ENCODE peak calls at places on chromosomes 1 and 21, in seven cellular contexts. One of them, this sample, is unnamed.
A peak's percentile ranks its signal among the peaks of the same experiment; 100 is the strongest.

GRCh38 chr1:225845633-225846259 is 35.8 kb downstream of the EPHX1 start:
- DNase-seq in IMR-90: peak; percentile 75
- DNase-seq in heart right ventricle: peak; percentile 78
- DNase-seq in naive thymus-derived CD4-positive, alpha-beta T cell: no peak
- DNase-seq in cardiac muscle cell: peak; percentile 92
- DNase-seq in epithelial cell of prostate: peak; percentile 16
- DNase-seq in right atrium auricular region: peak; percentile 84
- DNase-seq in this sample: peak; percentile 47

GRCh38 chr1:57424231-57425027 is 569 bp upstream of the DAB1 start:
- DNase-seq in cardiac muscle cell: peak; percentile 43
- DNase-seq in heart right ventricle: peak; percentile 53
- DNase-seq in naive thymus-derived CD4-positive, alpha-beta T cell: no peak
- DNase-seq in right atrium auricular region: no peak
- DNase-seq in IMR-90: peak; percentile 41
- DNase-seq in epithelial cell of prostate: no peak
- DNase-seq in this sample: no peak

GRCh38 chr1:11535761-11536572 is 57.0 kb downstream of the DISP3 start:
- DNase-seq in epithelial cell of prostate: no peak
- DNase-seq in naive thymus-derived CD4-positive, alpha-beta T cell: no peak
- DNase-seq in IMR-90: no peak
- DNase-seq in heart right ventricle: no peak
- DNase-seq in right atrium auricular region: no peak
- DNase-seq in cardiac muscle cell: no peak
- DNase-seq in this sample: no peak

GRCh38 chr1:6410248-6410893 is 9.3 kb downstream of the HES2 start:
- DNase-seq in naive thymus-derived CD4-positive, alpha-beta T cell: no peak
- DNase-seq in epithelial cell of prostate: no peak
- DNase-seq in cardiac muscle cell: no peak
- DNase-seq in right atrium auricular region: no peak
- DNase-seq in heart right ventricle: no peak
- DNase-seq in IMR-90: no peak
- DNase-seq in this sample: no peak

GRCh38 chr1:70442486-70442885 is 31.4 kb downstream of the CTH start:
- DNase-seq in epithelial cell of prostate: no peak
- DNase-seq in right atrium auricular region: no peak
- DNase-seq in cardiac muscle cell: no peak
- DNase-seq in naive thymus-derived CD4-positive, alpha-beta T cell: no peak
- DNase-seq in heart right ventricle: no peak
- DNase-seq in IMR-90: no peak
- DNase-seq in this sample: no peak

GRCh38 chr1:220151454-220151853 is 57.5 kb downstream of the IARS2 start:
- DNase-seq in cardiac muscle cell: peak; percentile 69
- DNase-seq in IMR-90: peak; percentile 15
- DNase-seq in right atrium auricular region: no peak
- DNase-seq in heart right ventricle: peak; percentile 33
- DNase-seq in epithelial cell of prostate: no peak
- DNase-seq in naive thymus-derived CD4-positive, alpha-beta T cell: no peak
- DNase-seq in this sample: peak; percentile 3

GRCh38 chr1:9960705-9961562 is 17.7 kb downstream of the NMNAT1 start:
- DNase-seq in IMR-90: no peak
- DNase-seq in naive thymus-derived CD4-positive, alpha-beta T cell: no peak
- DNase-seq in heart right ventricle: no peak
- DNase-seq in cardiac muscle cell: peak; percentile 2
- DNase-seq in epithelial cell of prostate: no peak
- DNase-seq in right atrium auricular region: no peak
- DNase-seq in this sample: no peak

GRCh38 chr1:234997201-234998173 is 131.2 kb downstream of the TOMM20 start:
- DNase-seq in epithelial cell of prostate: peak; percentile 100
- DNase-seq in IMR-90: peak; percentile 99
- DNase-seq in naive thymus-derived CD4-positive, alpha-beta T cell: no peak
- DNase-seq in cardiac muscle cell: peak; percentile 99
- DNase-seq in heart right ventricle: peak; percentile 97
- DNase-seq in right atrium auricular region: peak; percentile 100
- DNase-seq in this sample: peak; percentile 90

GRCh38 chr1:9233241-9233941 is 1.2 kb upstream of the H6PD start:
- DNase-seq in IMR-90: peak; percentile 66
- DNase-seq in cardiac muscle cell: peak; percentile 99
- DNase-seq in heart right ventricle: peak; percentile 79
- DNase-seq in naive thymus-derived CD4-positive, alpha-beta T cell: no peak
- DNase-seq in right atrium auricular region: peak; percentile 96
- DNase-seq in epithelial cell of prostate: no peak
- DNase-seq in this sample: no peak

GRCh38 chr1:169070958-169071357 is 35.5 kb upstream of the ATP1B1 start:
- DNase-seq in IMR-90: no peak
- DNase-seq in right atrium auricular region: no peak
- DNase-seq in cardiac muscle cell: no peak
- DNase-seq in epithelial cell of prostate: no peak
- DNase-seq in heart right ventricle: no peak
- DNase-seq in naive thymus-derived CD4-positive, alpha-beta T cell: no peak
- DNase-seq in this sample: no peak

GRCh38 chr21:29860346-29860745 is 79.5 kb downstream of the GRIK1 start:
- DNase-seq in epithelial cell of prostate: no peak
- DNase-seq in right atrium auricular region: no peak
- DNase-seq in IMR-90: no peak
- DNase-seq in cardiac muscle cell: no peak
- DNase-seq in naive thymus-derived CD4-positive, alpha-beta T cell: no peak
- DNase-seq in heart right ventricle: no peak
- DNase-seq in this sample: no peak

GRCh38 chr1:202215472-202216130 is 22.0 kb downstream of the LGR6 start:
- DNase-seq in cardiac muscle cell: no peak
- DNase-seq in heart right ventricle: no peak
- DNase-seq in epithelial cell of prostate: no peak
- DNase-seq in naive thymus-derived CD4-positive, alpha-beta T cell: no peak
- DNase-seq in IMR-90: no peak
- DNase-seq in right atrium auricular region: no peak
- DNase-seq in this sample: no peak

GRCh38 chr1:25700626-25701025 is 84.0 kb downstream of the MAN1C1 start:
- DNase-seq in right atrium auricular region: no peak
- DNase-seq in cardiac muscle cell: no peak
- DNase-seq in epithelial cell of prostate: no peak
- DNase-seq in naive thymus-derived CD4-positive, alpha-beta T cell: no peak
- DNase-seq in IMR-90: no peak
- DNase-seq in heart right ventricle: peak; percentile 34
- DNase-seq in this sample: no peak

GRCh38 chr1:25698252-25698651 is 81.7 kb downstream of the MAN1C1 start:
- DNase-seq in right atrium auricular region: no peak
- DNase-seq in IMR-90: no peak
- DNase-seq in epithelial cell of prostate: no peak
- DNase-seq in naive thymus-derived CD4-positive, alpha-beta T cell: no peak
- DNase-seq in cardiac muscle cell: no peak
- DNase-seq in heart right ventricle: no peak
- DNase-seq in this sample: no peak

GRCh38 chr1:25699501-25700089 is 83.0 kb downstream of the MAN1C1 start:
- DNase-seq in naive thymus-derived CD4-positive, alpha-beta T cell: no peak
- DNase-seq in heart right ventricle: peak; percentile 61
- DNase-seq in IMR-90: no peak
- DNase-seq in right atrium auricular region: no peak
- DNase-seq in epithelial cell of prostate: no peak
- DNase-seq in cardiac muscle cell: no peak
- DNase-seq in this sample: no peak

GRCh38 chr1:25701030-25701785 is 84.6 kb downstream of the MAN1C1 start:
- DNase-seq in IMR-90: no peak
- DNase-seq in right atrium auricular region: no peak
- DNase-seq in epithelial cell of prostate: no peak
- DNase-seq in naive thymus-derived CD4-positive, alpha-beta T cell: no peak
- DNase-seq in cardiac muscle cell: no peak
- DNase-seq in heart right ventricle: no peak
- DNase-seq in this sample: no peak

DNA sequence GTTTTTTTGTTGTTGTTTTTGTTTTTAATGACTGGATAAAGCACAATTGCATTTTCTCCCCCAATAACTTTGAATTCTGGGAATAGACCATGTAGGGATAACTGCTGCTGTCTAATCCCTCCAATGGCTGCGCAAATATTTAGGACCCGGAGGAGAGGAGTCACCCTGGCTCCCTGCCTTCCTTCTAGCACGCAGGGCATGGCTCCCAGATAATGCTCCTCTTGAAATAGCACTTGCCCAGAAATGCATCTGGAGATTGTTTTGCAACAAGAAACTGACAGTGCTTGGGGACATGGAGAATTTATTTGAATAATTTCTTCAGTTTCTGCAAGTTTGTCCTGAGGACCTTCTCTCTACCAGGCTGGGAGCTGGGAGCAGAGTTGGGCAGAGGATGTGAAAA is 83.5 kb downstream of the MAN1C1 start:
- DNase-seq in naive thymus-derived CD4-positive, alpha-beta T cell: no peak
- DNase-seq in IMR-90: peak; percentile 75
- DNase-seq in cardiac muscle cell: peak; percentile 80
- DNase-seq in heart right ventricle: peak; percentile 65
- DNase-seq in epithelial cell of prostate: no peak
- DNase-seq in right atrium auricular region: no peak
- DNase-seq in this sample: no peak
- H3K27ac ChIP-seq in naive thymus-derived CD4-positive, alpha-beta T cell: no peak overlapping the region
- H3K27ac ChIP-seq in IMR-90: peak overlapping the region; percentile 93
- H3K27ac ChIP-seq in cardiac muscle cell: peak overlapping the region; percentile 93
- H3K27ac ChIP-seq in heart right ventricle: peak overlapping the region; percentile 86
- H3K27ac ChIP-seq in epithelial cell of prostate: no peak overlapping the region
- H3K27ac ChIP-seq in right atrium auricular region: peak overlapping the region; percentile 89
- H3K27ac ChIP-seq in this sample: peak overlapping the region; percentile 75

DNA sequence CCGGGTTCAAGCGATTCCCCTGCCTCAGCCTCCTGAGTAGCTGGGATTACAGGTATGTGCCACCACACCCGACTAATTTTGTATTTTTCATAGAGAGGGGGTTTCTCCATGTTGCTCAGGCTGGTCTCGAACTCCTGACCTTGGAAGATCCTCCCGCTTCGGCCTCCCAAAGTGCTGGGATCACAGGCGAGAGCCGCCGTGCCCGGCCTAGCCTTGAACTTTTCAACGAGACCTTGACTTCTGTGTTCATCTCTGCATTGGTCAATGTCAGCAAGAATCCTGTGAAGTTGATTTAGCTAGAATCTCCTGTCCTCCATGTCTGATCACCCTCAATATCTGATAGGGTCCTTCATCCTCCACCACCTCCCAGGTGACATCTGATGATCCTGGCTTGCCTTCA is 11.4 kb upstream of the CNR2 start:
- DNase-seq in IMR-90: no peak
- DNase-seq in epithelial cell of prostate: no peak
- DNase-seq in right atrium auricular region: no peak
- DNase-seq in cardiac muscle cell: no peak
- DNase-seq in naive thymus-derived CD4-positive, alpha-beta T cell: no peak
- DNase-seq in heart right ventricle: no peak
- DNase-seq in this sample: no peak
- H3K27ac ChIP-seq in IMR-90: no peak overlapping the region
- H3K27ac ChIP-seq in epithelial cell of prostate: no peak overlapping the region
- H3K27ac ChIP-seq in right atrium auricular region: no peak overlapping the region
- H3K27ac ChIP-seq in cardiac muscle cell: no peak overlapping the region
- H3K27ac ChIP-seq in naive thymus-derived CD4-positive, alpha-beta T cell: no peak overlapping the region
- H3K27ac ChIP-seq in heart right ventricle: no peak overlapping the region
- H3K27ac ChIP-seq in this sample: no peak overlapping the region

GRCh38 chr1:91828007-91828321 is 58.0 kb downstream of the TGFBR3 start:
- DNase-seq in right atrium auricular region: no peak
- DNase-seq in naive thymus-derived CD4-positive, alpha-beta T cell: no peak
- DNase-seq in heart right ventricle: no peak
- DNase-seq in IMR-90: no peak
- DNase-seq in cardiac muscle cell: no peak
- DNase-seq in epithelial cell of prostate: no peak
- DNase-seq in this sample: no peak

GRCh38 chr1:91826248-91826647 is 59.7 kb downstream of the TGFBR3 start:
- DNase-seq in IMR-90: no peak
- DNase-seq in naive thymus-derived CD4-positive, alpha-beta T cell: no peak
- DNase-seq in heart right ventricle: no peak
- DNase-seq in cardiac muscle cell: no peak
- DNase-seq in right atrium auricular region: no peak
- DNase-seq in epithelial cell of prostate: no peak
- DNase-seq in this sample: no peak

GRCh38 chr1:91826649-91827048 is 59.3 kb downstream of the TGFBR3 start:
- DNase-seq in heart right ventricle: no peak
- DNase-seq in cardiac muscle cell: no peak
- DNase-seq in epithelial cell of prostate: no peak
- DNase-seq in right atrium auricular region: no peak
- DNase-seq in IMR-90: no peak
- DNase-seq in naive thymus-derived CD4-positive, alpha-beta T cell: no peak
- DNase-seq in this sample: no peak

GRCh38 chr1:91828583-91829281 is 57.2 kb downstream of the TGFBR3 start:
- DNase-seq in naive thymus-derived CD4-positive, alpha-beta T cell: no peak
- DNase-seq in right atrium auricular region: no peak
- DNase-seq in epithelial cell of prostate: no peak
- DNase-seq in heart right ventricle: no peak
- DNase-seq in IMR-90: no peak
- DNase-seq in cardiac muscle cell: no peak
- DNase-seq in this sample: no peak

GRCh38 chr1:91827094-91828006 is 58.6 kb downstream of the TGFBR3 start:
- DNase-seq in cardiac muscle cell: no peak
- DNase-seq in IMR-90: no peak
- DNase-seq in heart right ventricle: peak; percentile 49
- DNase-seq in right atrium auricular region: no peak
- DNase-seq in naive thymus-derived CD4-positive, alpha-beta T cell: no peak
- DNase-seq in epithelial cell of prostate: peak; percentile 52
- DNase-seq in this sample: no peak
- H3K27ac ChIP-seq in cardiac muscle cell: no peak overlapping the region
- H3K27ac ChIP-seq in IMR-90: no peak overlapping the region
- H3K27ac ChIP-seq in heart right ventricle: peak overlapping the region; percentile 86
- H3K27ac ChIP-seq in right atrium auricular region: peak overlapping the region; percentile 77
- H3K27ac ChIP-seq in naive thymus-derived CD4-positive, alpha-beta T cell: no peak overlapping the region
- H3K27ac ChIP-seq in epithelial cell of prostate: no peak overlapping the region
- H3K27ac ChIP-seq in this sample: no peak overlapping the region

DNA sequence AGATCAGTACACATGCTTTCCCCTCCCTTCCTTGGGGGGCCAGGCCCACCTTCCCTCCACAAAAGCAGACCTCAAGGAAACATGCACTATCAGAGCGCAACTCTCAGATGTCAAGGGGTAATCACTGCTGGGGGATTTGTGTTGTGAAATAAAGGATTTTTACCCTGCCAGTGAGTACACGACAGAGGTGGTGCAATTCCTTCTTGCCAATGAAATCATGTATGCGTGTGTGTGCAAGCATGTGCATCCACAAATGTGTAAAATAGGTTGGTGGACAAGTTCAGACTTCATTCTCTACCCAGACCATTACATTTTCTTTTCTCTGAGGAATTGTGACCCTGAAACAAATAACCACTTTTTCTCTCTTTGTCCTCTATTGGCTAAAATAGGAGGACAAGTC is 9.8 kb upstream of the NOS1AP start:
- DNase-seq in IMR-90: no peak
- DNase-seq in epithelial cell of prostate: no peak
- DNase-seq in right atrium auricular region: no peak
- DNase-seq in naive thymus-derived CD4-positive, alpha-beta T cell: no peak
- DNase-seq in heart right ventricle: no peak
- DNase-seq in cardiac muscle cell: no peak
- DNase-seq in this sample: no peak
- H3K27ac ChIP-seq in IMR-90: no peak overlapping the region
- H3K27ac ChIP-seq in epithelial cell of prostate: no peak overlapping the region
- H3K27ac ChIP-seq in right atrium auricular region: no peak overlapping the region
- H3K27ac ChIP-seq in naive thymus-derived CD4-positive, alpha-beta T cell: no peak overlapping the region
- H3K27ac ChIP-seq in heart right ventricle: no peak overlapping the region
- H3K27ac ChIP-seq in cardiac muscle cell: no peak overlapping the region
- H3K27ac ChIP-seq in this sample: no peak overlapping the region

DNA sequence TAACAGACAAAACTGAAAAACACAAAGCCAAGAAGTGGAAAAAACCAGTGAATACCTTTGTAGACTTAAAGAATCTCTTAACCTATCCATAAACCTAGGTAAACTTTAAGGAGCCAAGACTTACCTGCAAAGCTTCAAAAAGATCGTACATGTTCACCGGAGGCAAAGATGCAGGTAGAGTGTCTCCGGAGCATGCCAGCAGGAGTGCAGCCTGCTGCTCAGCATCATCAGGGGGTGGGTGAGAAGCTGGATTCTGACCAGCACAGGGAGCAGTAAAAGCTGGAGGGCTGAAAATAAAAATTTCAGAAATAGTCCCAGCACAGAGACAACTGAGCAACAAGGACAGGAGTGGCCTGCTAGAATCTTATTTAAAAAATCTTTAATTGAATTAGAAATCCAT is 18.1 kb downstream of the TADA1 start:
- DNase-seq in right atrium auricular region: no peak
- DNase-seq in heart right ventricle: no peak
- DNase-seq in epithelial cell of prostate: no peak
- DNase-seq in IMR-90: no peak
- DNase-seq in cardiac muscle cell: no peak
- DNase-seq in naive thymus-derived CD4-positive, alpha-beta T cell: no peak
- DNase-seq in this sample: no peak
- H3K27ac ChIP-seq in right atrium auricular region: no peak overlapping the region
- H3K27ac ChIP-seq in heart right ventricle: no peak overlapping the region
- H3K27ac ChIP-seq in epithelial cell of prostate: no peak overlapping the region
- H3K27ac ChIP-seq in IMR-90: no peak overlapping the region
- H3K27ac ChIP-seq in cardiac muscle cell: peak overlapping the region; percentile 65
- H3K27ac ChIP-seq in naive thymus-derived CD4-positive, alpha-beta T cell: no peak overlapping the region
- H3K27ac ChIP-seq in this sample: peak overlapping the region; percentile 6

This sample was measured in substantia nigra.